ENCODE peak calls at places on chromosomes 12 and 14, in nine cellular contexts. C, F, P, E, S, Y, U, D and H are unnamed samples.

GRCh38 chr12:2984249-2984648 is 25.1 kb downstream of the TEAD4 start:
- DNase-seq in D (no peak), U (no peak), E (no peak), S (no peak), P (no peak), Y (no peak), F (no peak), C (no peak), H (no peak)

GRCh38 chr12:1816730-1817094 is 3.7 kb upstream of the LRTM2 start:
- DNase-seq in S (no peak), C (no peak), Y (no peak), E (no peak), D (no peak), U (no peak), F (no peak), P (no peak), H (no peak)

GRCh38 chr12:110741795-110742717 is 635 bp downstream of the PPP1CC start:
- DNase-seq in S (peak), D (peak), P (peak), F (peak), E (no peak), Y (peak), C (peak), U (peak), H (no peak)

GRCh38 chr14:60622920-60623263 is 26.4 kb downstream of the SIX1 start:
- DNase-seq in C (no peak), Y (no peak), P (no peak), E (no peak), S (no peak), U (no peak), D (no peak), F (no peak), H (no peak)

GRCh38 chr12:27817761-27818160 is 37.7 kb upstream of the MANSC4 start:
- DNase-seq in Y (no peak), U (no peak), C (no peak), F (no peak), D (no peak), S (no peak), E (no peak), P (no peak), H (no peak)

GRCh38 chr12:121816925-121817647 is 13.3 kb downstream of the SETD1B start:
- DNase-seq in E (no peak), Y (no peak), D (no peak), C (peak), P (no peak), U (no peak), F (no peak), S (no peak), H (no peak)

GRCh38 chr12:94553130-94553519 is 93.5 kb upstream of the CEP83 start:
- DNase-seq in S (no peak), E (no peak), Y (no peak), F (no peak), C (no peak), P (no peak), U (no peak), D (no peak), H (no peak)

GRCh38 chr14:86296173-86296572 is 766.2 kb downstream of the FLRT2 start:
- DNase-seq in F (no peak), P (no peak), D (no peak), U (no peak), Y (no peak), E (no peak), S (no peak), C (no peak), H (no peak)

GRCh38 chr12:105713901-105714300 is 383.4 kb downstream of the C12orf75 start:
- DNase-seq in F (no peak), U (no peak), S (no peak), C (no peak), Y (no peak), D (no peak), E (no peak), P (no peak), H (no peak)

GRCh38 chr12:84562331-84562730 is 350.3 kb downstream of the SLC6A15 start:
- DNase-seq in U (no peak), D (no peak), S (no peak), F (no peak), C (no peak), E (no peak), P (no peak), Y (no peak), H (no peak)

GRCh38 chr14:98184467-98184866 is 1087.5 kb downstream of the BCL11B start:
- DNase-seq in P (no peak), Y (no peak), C (no peak), U (no peak), S (no peak), E (no peak), F (no peak), D (no peak), H (no peak)

GRCh38 chr12:46409342-46409741 is 36.8 kb upstream of the SLC38A2 start:
- DNase-seq in Y (no peak), U (no peak), E (no peak), S (no peak), P (no peak), D (no peak), C (no peak), F (no peak), H (no peak)

GRCh38 chr14:71324767-71325272 is 417.6 kb downstream of the PCNX1 start:
- DNase-seq in S (no peak), D (no peak), C (no peak), E (peak), P (no peak), F (peak), Y (peak), U (peak), H (no peak)

GRCh38 chr12:2813573-2814185 is 1.2 kb downstream of the ITFG2 start:
- DNase-seq in F (peak), U (peak), D (no peak), P (no peak), E (no peak), Y (peak), S (peak), C (no peak), H (no peak)

GRCh38 chr12:49332891-49333371 is 4.1 kb downstream of the C1QL4 start:
- DNase-seq in U (peak), S (peak), E (no peak), C (peak), Y (no peak), P (peak), F (no peak), D (peak), H (peak)

GRCh38 chr12:54016478-54016964 is 7.7 kb downstream of the HOXC8 start:
- DNase-seq in P (no peak), D (no peak), S (no peak), F (no peak), Y (no peak), U (no peak), C (no peak), E (no peak), H (no peak)

GRCh38 chr14:97699026-97699425 is 901.8 kb downstream of the VRK1 start:
- DNase-seq in E (no peak), Y (no peak), S (no peak), U (no peak), P (no peak), D (no peak), C (no peak), F (no peak), H (no peak)

GRCh38 chr14:54597795-54598443 is 31.0 kb downstream of the SAMD4A start:
- DNase-seq in E (no peak), D (no peak), U (no peak), Y (peak), C (no peak), F (no peak), P (no peak), S (no peak), H (no peak)

GRCh38 chr14:56569174-56569573 is 10.4 kb upstream of the TMEM260 start:
- DNase-seq in E (no peak), F (no peak), U (no peak), S (no peak), D (no peak), Y (no peak), P (no peak), C (no peak), H (no peak)

GRCh38 chr14:99538733-99539132 is 57.5 kb downstream of the CCNK start:
- DNase-seq in D (no peak), Y (no peak), P (no peak), C (no peak), F (no peak), E (no peak), S (no peak), U (no peak), H (no peak)

GRCh38 chr14:99541211-99541610 is 60.0 kb downstream of the CCNK start:
- DNase-seq in E (no peak), P (no peak), U (no peak), Y (no peak), C (no peak), D (no peak), S (no peak), F (no peak), H (no peak)

GRCh38 chr14:99538275-99538674 is 57.1 kb downstream of the CCNK start:
- DNase-seq in E (no peak), C (no peak), D (no peak), U (no peak), P (no peak), S (peak), F (no peak), Y (no peak), H (no peak)

GRCh38 chr14:99540196-99541032 is 59.2 kb downstream of the CCNK start:
- DNase-seq in U (no peak), C (no peak), F (no peak), Y (no peak), E (no peak), P (no peak), D (no peak), S (peak), H (no peak)

GRCh38 chr14:99539503-99539902 is 58.3 kb downstream of the CCNK start:
- DNase-seq in D (no peak), F (no peak), S (no peak), Y (no peak), P (no peak), E (no peak), U (no peak), C (no peak), H (no peak)
- H3K4me3 ChIP-seq in D (no peak), F (no peak), S (no peak), Y (no peak), P (no peak), E (no peak), U (no peak), C (no peak), H (no peak)

GRCh38 chr12:47904647-47905312 is at the start of gene VDR:
- DNase-seq in D (peak), Y (peak), S (peak), F (peak), P (peak), U (peak), E (no peak), C (peak), H (peak)
- TF ChIP-seq CTCF in D (no peak), Y (no peak), S (no peak), F (no peak), P (no peak), U (peak), E (peak), C (no peak), H (no peak)

GRCh38 chr14:64388533-64389243 is 535 bp downstream of the MTHFD1 start:
- DNase-seq in D (no peak), S (peak), F (peak), E (no peak), C (no peak), P (peak), U (peak), Y (peak), H (no peak)
- TF ChIP-seq POLR2AphosphoS5 in D (no peak), S (no peak), F (no peak), E (peak), C (no peak), P (no peak), U (no peak), Y (no peak), H (no peak)

DNA sequence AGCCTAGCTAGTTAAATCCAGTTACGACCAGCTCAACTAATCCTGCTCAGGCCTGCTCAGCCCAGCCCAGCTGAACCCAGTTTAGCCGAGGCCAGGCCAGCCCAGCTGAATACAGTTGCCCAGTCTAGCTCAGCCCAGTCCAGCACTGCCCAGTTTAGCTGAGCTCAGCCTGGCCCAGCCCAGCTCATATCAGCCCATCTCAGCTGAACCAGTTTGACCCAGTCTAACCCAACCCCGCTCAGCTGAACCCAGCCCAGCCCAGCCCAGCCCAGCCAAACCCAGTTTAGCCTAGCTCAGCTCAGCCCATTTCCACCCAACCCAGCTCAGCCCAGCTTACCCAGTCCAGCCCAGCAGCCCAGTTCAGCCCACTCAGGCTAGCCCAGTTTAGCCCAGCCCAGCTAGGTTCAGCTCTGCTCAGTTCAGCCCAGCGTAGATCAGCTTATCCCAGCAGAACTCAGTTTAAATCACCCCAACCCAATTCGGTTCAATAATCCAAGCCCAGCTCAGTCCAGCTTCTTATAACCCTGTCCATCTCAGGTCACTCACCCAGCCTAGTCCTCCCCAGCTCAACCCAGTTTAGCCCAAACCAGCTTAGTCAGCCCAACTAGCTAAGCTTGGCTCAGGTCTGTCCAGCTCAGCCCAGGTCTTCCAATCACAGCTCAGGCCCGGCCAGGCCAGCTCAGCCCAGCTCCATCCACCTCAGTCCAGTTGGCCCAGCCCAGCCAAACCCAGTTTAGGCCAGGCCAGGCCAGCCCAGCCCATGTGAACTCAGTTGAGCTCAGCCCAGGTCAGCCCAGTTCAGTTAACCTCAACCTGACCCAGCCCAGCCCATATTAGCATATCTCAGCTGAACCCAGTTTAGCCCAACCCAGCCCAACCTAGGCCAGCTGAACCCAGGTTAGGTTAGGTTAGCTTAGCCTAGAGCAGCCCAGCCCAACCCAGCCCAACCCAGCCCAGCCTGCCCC is 76.7 kb downstream of the TMEM121 start:
- DNase-seq in C (peak), P (no peak), Y (peak), E (no peak), U (no peak), F (no peak), D (no peak), S (no peak), H (peak)
- H3K4me3 ChIP-seq in C (no peak), P (no peak), Y (no peak), E (no peak), U (no peak), F (no peak), D (no peak), S (no peak), H (no peak)

DNA sequence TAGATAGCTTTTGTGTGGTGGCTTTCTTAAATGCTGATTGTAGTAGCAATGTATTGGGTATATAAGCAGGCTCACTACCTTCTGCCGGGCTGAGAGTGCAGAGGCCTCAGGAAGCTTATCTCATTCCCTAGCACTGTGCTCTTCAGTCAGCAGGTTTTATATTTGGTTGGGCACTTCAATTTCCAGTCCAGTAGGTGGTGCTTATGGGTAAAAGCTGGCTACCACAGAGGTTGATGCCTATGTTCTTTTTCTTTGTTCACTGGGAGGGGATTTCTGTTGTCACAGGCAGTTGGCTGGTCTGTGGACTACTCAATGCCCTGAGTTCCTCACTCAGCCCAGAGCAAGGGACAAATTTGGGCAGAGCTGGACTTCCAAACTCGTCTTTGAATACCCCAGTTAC is 43.0 kb upstream of the GLIPR1 start:
- DNase-seq in D (no peak), C (no peak), F (no peak), S (no peak), P (no peak), U (no peak), Y (no peak), E (no peak), H (no peak)
- TF ChIP-seq CTCF in D (no peak), C (no peak), F (no peak), S (no peak), P (no peak), U (peak), Y (no peak), E (peak), H (peak)

GRCh38 chr14:31806249-31806648 is 245.0 kb downstream of the NUBPL start:
- DNase-seq in C (no peak), P (no peak), S (no peak), E (no peak), Y (no peak), F (no peak), D (no peak), U (no peak), H (no peak)

DNA sequence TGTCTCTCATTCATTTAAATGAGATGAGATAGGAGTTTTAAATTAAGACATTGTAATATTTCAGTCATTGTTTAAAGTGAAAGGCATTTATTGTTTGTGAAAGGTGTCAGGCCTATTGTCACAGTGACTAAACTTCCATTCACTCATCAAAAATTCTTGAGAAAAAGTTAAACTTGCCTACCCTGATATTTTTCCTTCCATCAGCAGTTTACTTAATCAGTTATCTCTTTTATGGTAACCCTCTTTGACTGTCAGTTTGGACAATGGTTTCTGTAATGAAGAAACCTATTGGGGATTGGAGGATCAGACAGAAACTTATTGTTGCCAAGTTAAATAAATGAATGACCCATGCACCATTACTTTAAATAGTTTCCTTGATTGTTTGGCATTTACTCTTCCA is 241.6 kb downstream of the NUBPL start:
- DNase-seq in U (no peak), D (no peak), Y (no peak), C (no peak), S (no peak), E (no peak), F (no peak), P (no peak), H (no peak)
- TF ChIP-seq POLR2AphosphoS5 in U (no peak), D (no peak), Y (no peak), C (no peak), S (no peak), E (no peak), F (no peak), P (no peak), H (no peak)

DNA sequence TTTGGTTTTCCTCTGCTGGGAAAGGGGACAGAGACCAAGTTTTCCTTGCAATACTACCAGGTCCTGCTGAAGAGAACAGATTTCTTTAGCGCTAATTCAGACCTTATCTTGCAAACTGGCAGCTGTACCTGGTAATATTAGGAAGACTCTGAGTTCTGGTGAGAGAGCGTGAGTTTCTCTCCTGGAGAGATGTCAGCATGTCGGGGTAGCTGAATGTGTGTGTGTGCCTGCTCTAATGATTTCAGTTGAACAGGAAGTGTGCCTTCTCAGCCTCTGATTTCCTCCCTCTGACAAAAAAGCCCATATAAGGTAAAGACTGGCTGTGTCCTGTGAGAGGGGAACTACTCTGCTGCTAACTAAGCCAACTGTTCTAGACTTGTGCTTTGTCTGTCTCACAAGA is 10.3 kb upstream of the ERP27 start:
- DNase-seq in E (peak), F (peak), P (no peak), Y (peak), C (no peak), S (no peak), U (peak), D (no peak), H (no peak)
- H3K4me3 ChIP-seq in E (peak), F (no peak), P (no peak), Y (no peak), C (no peak), S (no peak), U (no peak), D (no peak), H (peak)